ENCODE peak calls at places on chromosomes 3 and 15, in six cellular contexts. U is testis; I is cardiac muscle cell; Q is transverse colon; B is glutamatergic neuron; F is CD8-positive, alpha-beta T cell. P is an unnamed sample.

GRCh38 chr3:65846936-65847335 is 191.8 kb downstream of the MAGI1 start:
- DNase-seq in B (no peak), Q (no peak), U (no peak), F (no peak), I (no peak), P (no peak)

GRCh38 chr15:64596701-64597468 is 136.5 kb downstream of the ZNF609 start:
- DNase-seq in B (no peak), U (peak), Q (no peak), I (peak), F (no peak), P (no peak)

GRCh38 chr15:71813723-71814470 is 3.5 kb downstream of the NR2E3 start:
- DNase-seq in B (no peak), Q (no peak), U (no peak), I (no peak), F (no peak), P (no peak)

GRCh38 chr3:127787071-127787490 is 35.2 kb downstream of the MGLL start:
- DNase-seq in F (no peak), Q (peak), I (no peak), U (peak), B (no peak), P (no peak)

GRCh38 chr15:70530035-70530499 is 233.3 kb downstream of the UACA start:
- DNase-seq in U (no peak), B (no peak), Q (no peak), F (no peak), I (no peak), P (no peak)

GRCh38 chr3:17088602-17089313 is 204.0 kb downstream of the PLCL2 start:
- DNase-seq in I (no peak), F (peak), Q (peak), U (no peak), B (no peak), P (no peak)

GRCh38 chr3:11145888-11146287 is 8.4 kb upstream of the HRH1 start:
- DNase-seq in U (no peak), F (no peak), Q (no peak), I (no peak), B (no peak), P (no peak)

GRCh38 chr3:66989241-66989640 is 8.9 kb upstream of the KBTBD8 start:
- DNase-seq in I (peak), F (no peak), B (no peak), U (no peak), Q (no peak), P (no peak)

GRCh38 chr3:3134750-3135448 is 8.2 kb downstream of the TRNT1 start:
- DNase-seq in U (no peak), I (no peak), B (no peak), F (no peak), Q (no peak), P (no peak)

GRCh38 chr3:66565301-66565700 is 64.5 kb upstream of the LRIG1 start:
- DNase-seq in I (no peak), U (no peak), B (no peak), Q (no peak), F (no peak), P (no peak)

GRCh38 chr15:38669160-38669505 is 104.5 kb upstream of the RASGRP1 start:
- DNase-seq in U (no peak), B (no peak), F (no peak), I (no peak), Q (no peak), P (no peak)

GRCh38 chr3:86890997-86891396 is 100.0 kb downstream of the VGLL3 start:
- DNase-seq in B (no peak), I (no peak), F (no peak), U (no peak), Q (no peak), P (no peak)

GRCh38 chr3:115217678-115218451 is 70.8 kb upstream of the ZBTB20 start:
- DNase-seq in I (peak), Q (peak), U (peak), B (peak), F (no peak), P (peak)

GRCh38 chr3:11245827-11246662 is 26.2 kb upstream of the ATG7 start:
- DNase-seq in F (no peak), B (no peak), I (no peak), U (no peak), Q (no peak), P (no peak)

GRCh38 chr3:38805765-38806386 is 10.1 kb downstream of the SCN10A start:
- DNase-seq in F (no peak), B (no peak), U (peak), I (peak), Q (peak), P (peak)

GRCh38 chr3:192892981-192893827 is 24.5 kb downstream of the MB21D2 start:
- DNase-seq in I (no peak), U (peak), B (no peak), F (no peak), Q (peak), P (peak)

GRCh38 chr3:188797045-188797444 is 374.7 kb upstream of the TPRG1 start:
- DNase-seq in U (no peak), Q (no peak), B (no peak), F (no peak), I (no peak), P (no peak)

GRCh38 chr15:89652666-89653065 is 2.6 kb downstream of the KIF7 start:
- DNase-seq in Q (no peak), I (no peak), B (no peak), F (no peak), U (no peak), P (no peak)

GRCh38 chr3:147864754-147865354 is 455.7 kb downstream of the ZIC1 start:
- DNase-seq in I (no peak), U (no peak), B (no peak), F (no peak), Q (no peak), P (no peak)

GRCh38 chr3:197300361-197300760 is 1.9 kb upstream of the DLG1 start:
- DNase-seq in I (no peak), F (no peak), U (no peak), B (no peak), Q (no peak), P (no peak)

GRCh38 chr3:124671123-124671522 is 59.1 kb upstream of the UMPS start:
- DNase-seq in F (no peak), U (no peak), I (no peak), B (no peak), Q (no peak), P (no peak)

GRCh38 chr15:51386486-51386885 is 45.0 kb downstream of the GLDN start:
- DNase-seq in I (no peak), U (no peak), B (no peak), F (no peak), Q (no peak), P (no peak)

GRCh38 chr3:194497799-194498575 is 11.2 kb upstream of the ATP13A3 start:
- DNase-seq in B (no peak), F (no peak), Q (peak), U (no peak), I (no peak), P (no peak)

GRCh38 chr3:143035466-143036214 is 34.3 kb downstream of the U2SURP start:
- DNase-seq in F (no peak), B (no peak), Q (no peak), U (no peak), I (no peak), P (no peak)

GRCh38 chr3:186105543-186105942 is 3.3 kb downstream of the ETV5 start:
- DNase-seq in U (no peak), F (no peak), B (no peak), I (no peak), Q (no peak), P (no peak)

GRCh38 chr15:48073881-48074280 is 46.9 kb upstream of the SLC24A5 start:
- DNase-seq in Q (no peak), I (no peak), B (no peak), F (no peak), U (no peak), P (no peak)

GRCh38 chr15:94671845-94672524 is 440.6 kb downstream of the MCTP2 start:
- DNase-seq in F (no peak), Q (no peak), I (peak), U (peak), B (peak), P (no peak)

GRCh38 chr3:16066975-16067374 is 107.5 kb upstream of the GALNT15 start:
- DNase-seq in I (no peak), Q (no peak), U (no peak), B (no peak), F (no peak), P (no peak)

GRCh38 chr3:169091196-169091595 is 572.3 kb downstream of the MECOM start:
- DNase-seq in B (no peak), U (no peak), F (no peak), I (no peak), Q (no peak), P (no peak)

GRCh38 chr3:58585994-58586393 is 8.8 kb upstream of the FAM107A start:
- DNase-seq in U (no peak), Q (no peak), F (no peak), I (no peak), B (no peak), P (no peak)

GRCh38 chr15:48352474-48353072 is 21.3 kb downstream of the DUT start:
- DNase-seq in F (peak), I (peak), U (peak), Q (peak), B (peak), P (peak)

GRCh38 chr3:165919284-165919683 is 82.1 kb upstream of the BCHE start:
- DNase-seq in B (no peak), F (no peak), Q (no peak), I (no peak), U (no peak), P (no peak)

DNA sequence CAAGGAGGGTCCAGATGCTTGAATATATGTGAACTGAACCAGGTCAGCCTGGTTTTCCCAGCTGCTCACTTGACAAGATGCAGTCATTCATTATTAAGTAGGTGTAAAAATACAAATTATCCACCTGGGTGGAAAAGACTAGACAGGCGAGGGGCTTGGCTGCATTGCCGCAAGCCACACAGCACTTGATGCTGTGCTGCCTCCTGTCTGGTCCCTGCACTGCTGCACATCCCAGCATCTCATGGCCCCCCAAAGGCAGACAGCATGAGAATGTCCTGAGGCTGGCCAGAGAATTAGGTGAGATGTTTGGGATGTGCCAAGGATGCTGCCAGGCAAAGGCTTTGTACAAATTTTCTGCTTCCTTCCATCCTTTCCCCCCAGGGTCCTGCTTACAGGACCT is 115.0 kb downstream of the NTRK3 start:
- DNase-seq in U (no peak), Q (no peak), B (no peak), F (no peak), I (no peak), P (no peak)
- TF ChIP-seq CTCF in U (no peak), Q (no peak), B (no peak), F (no peak), I (no peak), P (no peak)

GRCh38 chr15:44585633-44586032 is 48.7 kb downstream of the EIF3J start:
- DNase-seq in F (no peak), B (no peak), U (no peak), I (no peak), Q (no peak), P (no peak)

GRCh38 chr15:44580105-44580504 is 43.2 kb downstream of the EIF3J start:
- DNase-seq in F (no peak), U (no peak), I (no peak), B (no peak), Q (no peak), P (no peak)

GRCh38 chr15:44588541-44588940 is 51.6 kb downstream of the EIF3J start:
- DNase-seq in F (no peak), Q (no peak), B (no peak), I (no peak), U (no peak), P (no peak)

GRCh38 chr15:44584162-44584749 is 47.3 kb downstream of the EIF3J start:
- DNase-seq in B (peak), F (peak), U (peak), Q (peak), I (peak), P (peak)
- TF ChIP-seq CTCF in B (no peak), F (peak), U (no peak), Q (no peak), I (peak), P (no peak)

GRCh38 chr15:57696146-57696545 is 10.4 kb upstream of the POLR2M start:
- DNase-seq in F (no peak), B (no peak), Q (no peak), U (no peak), I (no peak), P (no peak)

GRCh38 chr15:57697588-57697987 is 8.9 kb upstream of the POLR2M start:
- DNase-seq in I (no peak), Q (no peak), U (no peak), B (no peak), F (no peak), P (no peak)

GRCh38 chr15:57692709-57693108 is 13.8 kb upstream of the POLR2M start:
- DNase-seq in I (no peak), B (no peak), F (no peak), U (no peak), Q (no peak), P (no peak)

GRCh38 chr15:57691082-57691481 is 15.4 kb upstream of the POLR2M start:
- DNase-seq in U (no peak), F (no peak), I (no peak), B (no peak), Q (no peak), P (no peak)

DNA sequence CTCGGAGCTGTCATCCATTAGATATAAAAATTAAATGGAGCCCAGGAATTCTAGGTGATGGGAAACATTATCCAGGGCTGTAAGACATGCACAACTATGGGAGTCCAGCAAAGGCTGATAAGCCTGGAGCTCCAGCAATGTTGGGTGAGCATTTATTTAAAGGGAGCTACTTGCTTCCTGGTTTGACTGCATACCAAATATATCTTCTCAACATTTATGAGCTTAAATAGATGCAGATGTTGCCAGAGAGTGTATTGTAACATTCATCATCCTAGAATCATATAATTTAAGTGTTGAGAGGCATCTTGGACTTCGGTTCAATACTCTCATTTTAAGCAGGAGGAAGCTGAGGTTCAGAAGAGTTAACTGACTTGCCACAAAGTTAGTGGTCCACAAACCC is 12.2 kb upstream of the POLR2M start:
- DNase-seq in Q (no peak), F (no peak), U (no peak), B (no peak), I (no peak), P (no peak)
- TF ChIP-seq CTCF in Q (no peak), F (no peak), U (no peak), B (no peak), I (no peak), P (no peak)

GRCh38 chr15:101133181-101133460 is 118.7 kb downstream of the CHSY1 start:
- DNase-seq in B (no peak), Q (no peak), I (no peak), U (no peak), F (no peak), P (no peak)

GRCh38 chr15:101132390-101133180 is 119.3 kb downstream of the CHSY1 start:
- DNase-seq in B (no peak), F (no peak), Q (no peak), U (no peak), I (no peak), P (no peak)

GRCh38 chr15:101135532-101136166 is 116.2 kb downstream of the CHSY1 start:
- DNase-seq in U (no peak), Q (peak), I (no peak), F (no peak), B (no peak), P (no peak)

GRCh38 chr15:101134780-101135179 is 117.1 kb downstream of the CHSY1 start:
- DNase-seq in I (no peak), F (no peak), Q (no peak), U (no peak), B (no peak), P (no peak)

DNA sequence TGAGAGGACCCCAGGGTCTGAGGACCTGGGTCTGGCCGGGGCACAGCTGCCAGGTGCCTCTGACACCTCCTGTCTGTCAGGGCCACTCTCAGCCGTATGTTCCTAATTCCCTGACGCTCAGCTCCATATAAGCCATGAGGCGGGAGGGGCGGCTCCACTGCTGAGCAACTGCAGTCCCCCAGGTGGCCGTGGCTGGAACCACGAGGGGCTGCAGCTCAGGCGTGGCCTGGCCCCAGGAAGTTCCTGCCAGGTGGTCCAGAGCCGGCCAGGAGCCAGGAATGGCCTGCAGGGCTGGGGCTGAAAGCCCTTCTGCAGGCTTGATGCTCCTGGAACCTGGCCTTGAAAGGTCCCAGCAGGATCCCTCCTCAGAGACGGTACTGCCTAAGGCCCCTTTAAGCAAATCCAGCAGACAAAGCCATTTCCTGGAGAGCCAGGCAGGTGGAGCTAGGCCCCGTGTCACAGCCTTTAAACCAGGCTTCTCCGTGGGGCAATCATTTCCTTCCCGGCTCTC is 118.0 kb downstream of the CHSY1 start:
- DNase-seq in B (peak), F (no peak), U (no peak), I (no peak), Q (no peak), P (no peak)
- TF ChIP-seq CTCF in B (no peak), F (no peak), U (no peak), I (no peak), Q (no peak), P (no peak)

GRCh38 chr3:52249683-52250082 is 4.1 kb downstream of the PPM1M start:
- DNase-seq in I (no peak), F (no peak), B (no peak), Q (no peak), U (no peak), P (no peak)

GRCh38 chr3:52248165-52248541 is 2.6 kb downstream of the PPM1M start:
- DNase-seq in B (no peak), I (no peak), F (no peak), U (no peak), Q (no peak), P (no peak)

GRCh38 chr3:52247455-52248164 is 2.1 kb downstream of the PPM1M start:
- DNase-seq in F (no peak), I (no peak), Q (no peak), U (no peak), B (no peak), P (no peak)

GRCh38 chr3:52248816-52249547 is 3.4 kb downstream of the PPM1M start:
- DNase-seq in I (no peak), U (peak), Q (no peak), F (no peak), B (no peak), P (no peak)

GRCh38 chr3:52250122-52250521 is 4.6 kb downstream of the PPM1M start:
- DNase-seq in U (no peak), Q (no peak), B (no peak), F (no peak), I (no peak), P (no peak)
- TF ChIP-seq CTCF in U (no peak), Q (no peak), B (no peak), F (no peak), I (no peak), P (no peak)

GRCh38 chr15:55632434-55632833 is 44.3 kb upstream of the PYGO1 start:
- DNase-seq in U (no peak), Q (no peak), I (no peak), B (no peak), F (no peak), P (no peak)

GRCh38 chr15:55628369-55628730 is 40.2 kb upstream of the PYGO1 start:
- DNase-seq in I (no peak), F (no peak), Q (no peak), B (no peak), U (no peak), P (no peak)

GRCh38 chr15:55633731-55634130 is 45.6 kb upstream of the PYGO1 start:
- DNase-seq in B (no peak), U (no peak), Q (no peak), F (no peak), I (no peak), P (no peak)

GRCh38 chr15:55630921-55631320 is 42.8 kb upstream of the PYGO1 start:
- DNase-seq in U (no peak), I (no peak), Q (no peak), F (no peak), B (no peak), P (no peak)

GRCh38 chr15:55627730-55628368 is 39.7 kb upstream of the PYGO1 start:
- DNase-seq in U (no peak), F (no peak), B (no peak), Q (no peak), I (no peak), P (peak)
- TF ChIP-seq CTCF in U (no peak), F (no peak), B (no peak), Q (no peak), I (peak), P (no peak)

GRCh38 chr3:131393868-131394267 is 12.3 kb downstream of the NUDT16 start:
- DNase-seq in U (no peak), F (no peak), I (no peak), Q (no peak), B (no peak), P (no peak)

GRCh38 chr3:131394400-131394799 is 12.8 kb downstream of the NUDT16 start:
- DNase-seq in Q (no peak), U (no peak), B (no peak), F (no peak), I (no peak), P (no peak)

GRCh38 chr3:131397889-131398288 is 16.3 kb downstream of the NUDT16 start:
- DNase-seq in B (no peak), F (no peak), Q (no peak), I (no peak), U (no peak), P (no peak)

GRCh38 chr3:131393056-131393455 is 11.5 kb downstream of the NUDT16 start:
- DNase-seq in Q (no peak), F (no peak), B (no peak), U (no peak), I (no peak), P (no peak)

DNA sequence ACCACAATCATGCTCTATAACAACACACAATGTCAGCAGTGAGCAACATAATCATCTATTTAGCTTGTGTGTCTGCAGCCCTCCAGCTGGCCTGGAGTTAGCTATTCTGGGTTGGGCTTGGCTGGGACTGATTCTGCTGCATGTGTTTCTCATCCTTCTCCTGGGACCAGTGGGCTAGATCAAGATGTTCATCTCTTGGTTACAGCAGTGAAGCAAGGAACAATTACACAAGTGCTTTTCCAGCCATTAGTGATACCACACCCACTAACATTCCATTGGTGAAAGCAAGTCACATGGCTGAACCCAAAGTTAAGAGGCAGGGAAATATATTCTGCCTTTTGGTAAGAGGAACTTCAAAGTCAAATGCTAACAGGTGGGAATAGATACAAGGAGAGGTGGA is 14.6 kb downstream of the NUDT16 start:
- DNase-seq in F (no peak), Q (no peak), I (no peak), B (no peak), U (no peak), P (no peak)
- TF ChIP-seq CTCF in F (no peak), Q (no peak), I (no peak), B (no peak), U (no peak), P (no peak)